ENCODE peak calls at places on chromosomes 6 and 20, in seven cellular contexts. S, D, A, W, N, Y and F are unnamed samples.

GRCh38 chr6:20946037-20946436 is 411.8 kb downstream of the CDKAL1 start:
- DNase-seq in S (peak), D (no peak), A (no peak), W (peak), N (no peak), Y (no peak), F (no peak)

GRCh38 chr6:93419304-93420162 is at the start of gene EPHA7:
- DNase-seq in S (peak), D (peak), A (peak), W (peak), N (no peak), Y (peak), F (peak)

GRCh38 chr20:60960500-60960899 is 291.6 kb upstream of the CDH4 start:
- DNase-seq in S (no peak), D (no peak), A (no peak), W (no peak), N (no peak), Y (no peak), F (no peak)

GRCh38 chr6:148989585-148989984 is 242.8 kb downstream of the UST start:
- DNase-seq in S (no peak), D (no peak), A (no peak), W (no peak), N (no peak), Y (no peak), F (no peak)

GRCh38 chr6:118722820-118723526 is 71.6 kb upstream of the CEP85L start:
- DNase-seq in S (no peak), D (no peak), A (no peak), W (no peak), N (no peak), Y (no peak), F (no peak)

GRCh38 chr20:32565735-32566032 is 19.4 kb downstream of the NOL4L start:
- DNase-seq in S (no peak), D (no peak), A (no peak), W (no peak), N (no peak), Y (no peak), F (no peak)

GRCh38 chr6:117008618-117009017 is 131.6 kb downstream of the RFX6 start:
- DNase-seq in S (no peak), D (no peak), A (no peak), W (no peak), N (no peak), Y (no peak), F (no peak)

GRCh38 chr6:43776115-43776798 is 6.2 kb downstream of the VEGFA start:
- DNase-seq in S (no peak), D (peak), A (no peak), W (no peak), N (no peak), Y (peak), F (no peak)

GRCh38 chr20:63225082-63225454 is 9.1 kb upstream of the YTHDF1 start:
- DNase-seq in S (no peak), D (no peak), A (no peak), W (no peak), N (no peak), Y (no peak), F (no peak)

GRCh38 chr6:80215063-80215462 is 108.6 kb downstream of the BCKDHB start:
- DNase-seq in S (no peak), D (no peak), A (no peak), W (no peak), N (no peak), Y (no peak), F (no peak)

GRCh38 chr6:2725999-2726567 is 24.6 kb downstream of the MYLK4 start:
- DNase-seq in S (peak), D (no peak), A (no peak), W (peak), N (no peak), Y (no peak), F (no peak)

GRCh38 chr6:99349620-99350141 is at the start of gene FAXC:
- DNase-seq in S (no peak), D (peak), A (no peak), W (no peak), N (no peak), Y (peak), F (peak)

GRCh38 chr6:5898102-5898501 is 108.6 kb downstream of the NRN1 start:
- DNase-seq in S (peak), D (no peak), A (no peak), W (no peak), N (no peak), Y (no peak), F (no peak)

GRCh38 chr6:46465294-46466165 is 25.7 kb downstream of the RCAN2 start:
- DNase-seq in S (peak), D (no peak), A (no peak), W (no peak), N (no peak), Y (no peak), F (no peak)

GRCh38 chr6:90369024-90369519 is 72.4 kb upstream of the BACH2 start:
- DNase-seq in S (peak), D (peak), A (no peak), W (peak), N (no peak), Y (peak), F (no peak)

DNA sequence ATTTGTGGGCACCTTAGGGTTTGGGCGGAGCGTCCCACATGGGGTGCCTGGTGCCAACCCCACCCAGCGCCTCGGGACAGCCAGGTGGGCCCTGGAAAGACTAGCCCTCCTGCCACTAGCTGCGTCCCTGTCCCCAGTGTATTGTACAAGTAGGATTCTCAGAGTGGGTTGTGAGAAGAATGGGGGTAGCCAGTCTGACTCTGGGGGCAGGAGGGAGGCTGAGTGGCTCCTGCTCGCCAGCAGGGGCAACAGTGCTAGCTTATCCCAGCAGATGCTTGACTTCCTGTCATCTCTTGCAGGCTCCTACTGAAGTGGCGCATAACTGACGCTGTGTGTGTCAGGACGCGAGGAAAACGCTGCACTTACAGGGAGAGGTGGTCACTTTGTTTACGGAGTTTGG is 9.3 kb downstream of the PSMA7 start:
- DNase-seq in S (no peak), D (no peak), A (no peak), W (no peak), N (no peak), Y (no peak), F (no peak)
- TF ChIP-seq CTCF in S (peak), D (no peak), A (no peak), W (no peak), N (no peak), Y (no peak), F (no peak)

GRCh38 chr20:19903168-19903676 is 113.9 kb upstream of the NAA20 start:
- DNase-seq in S (no peak), D (peak), A (peak), W (peak), N (no peak), Y (no peak), F (no peak)
- TF ChIP-seq CTCF in S (no peak), D (no peak), A (peak), W (peak), N (no peak), Y (no peak), F (no peak)

GRCh38 chr20:23058240-23058639 is 8.8 kb upstream of the THBD start:
- DNase-seq in S (no peak), D (no peak), A (no peak), W (no peak), N (no peak), Y (no peak), F (no peak)
- TF ChIP-seq CTCF in S (no peak), D (no peak), A (no peak), W (no peak), N (no peak), Y (peak), F (no peak)

GRCh38 chr6:147585256-147585655 is 76.8 kb downstream of the SAMD5 start:
- DNase-seq in S (no peak), D (no peak), A (no peak), W (no peak), N (no peak), Y (no peak), F (no peak)
- TF ChIP-seq CTCF in S (no peak), D (no peak), A (no peak), W (no peak), N (no peak), Y (no peak), F (peak)